ENCODE peak calls at places on chromosomes 6 and 20, in four cellular contexts. One of them, this sample, is unnamed.
A peak's percentile ranks its signal among the peaks of the same experiment; 100 is the strongest.

GRCh38 chr6:117389227-117390057 is 36.3 kb downstream of the ROS1 start:
- DNase-seq in H9: no peak
- DNase-seq in trophoblast cell: peak; percentile 90
- DNase-seq in H1: no peak
- DNase-seq in this sample: no peak

GRCh38 chr6:144722214-144722737 is 437.1 kb downstream of the UTRN start:
- DNase-seq in H9: no peak
- DNase-seq in trophoblast cell: no peak
- DNase-seq in H1: no peak
- DNase-seq in this sample: peak; percentile 12

GRCh38 chr6:152636675-152637421 is at the start of gene SYNE1:
- DNase-seq in H9: peak; percentile 54
- DNase-seq in trophoblast cell: peak; percentile 40
- DNase-seq in H1: no peak
- DNase-seq in this sample: peak; percentile 16

GRCh38 chr6:12150812-12151432 is 138.8 kb downstream of the HIVEP1 start:
- DNase-seq in H9: peak; percentile 63
- DNase-seq in trophoblast cell: peak; percentile 57
- DNase-seq in H1: no peak
- DNase-seq in this sample: no peak

GRCh38 chr6:32073613-32074012 is 35.4 kb downstream of the CYP21A2 start:
- DNase-seq in H9: no peak
- DNase-seq in trophoblast cell: no peak
- DNase-seq in H1: no peak
- DNase-seq in this sample: no peak

GRCh38 chr6:130215526-130215925 is 7.2 kb downstream of the SAMD3 start:
- DNase-seq in H9: peak; percentile 36
- DNase-seq in trophoblast cell: no peak
- DNase-seq in H1: no peak
- DNase-seq in this sample: no peak

GRCh38 chr6:144284753-144285547 is at the start of gene UTRN:
- DNase-seq in H9: peak; percentile 88
- DNase-seq in trophoblast cell: peak; percentile 74
- DNase-seq in H1: no peak
- DNase-seq in this sample: peak; percentile 79

GRCh38 chr6:165231581-165232276 is 77.7 kb downstream of the C6orf118 start:
- DNase-seq in H9: no peak
- DNase-seq in trophoblast cell: peak; percentile 48
- DNase-seq in H1: no peak
- DNase-seq in this sample: no peak

GRCh38 chr20:13718161-13718560 is 66.6 kb downstream of the ESF1 start:
- DNase-seq in H9: no peak
- DNase-seq in trophoblast cell: no peak
- DNase-seq in H1: no peak
- DNase-seq in this sample: no peak

GRCh38 chr6:111573118-111573883 is 32.4 kb downstream of the TRAF3IP2 start:
- DNase-seq in H9: no peak
- DNase-seq in trophoblast cell: no peak
- DNase-seq in H1: no peak
- DNase-seq in this sample: peak; percentile 80

GRCh38 chr6:170288091-170288631 is 2.7 kb downstream of the DLL1 start:
- DNase-seq in H9: no peak
- DNase-seq in trophoblast cell: no peak
- DNase-seq in H1: no peak
- DNase-seq in this sample: no peak

GRCh38 chr6:166998256-166999144 is 697 bp upstream of the CEP43 start:
- DNase-seq in H9: peak; percentile 46
- DNase-seq in trophoblast cell: peak; percentile 5
- DNase-seq in H1: no peak
- DNase-seq in this sample: no peak

GRCh38 chr6:6905961-6906518 is 201.7 kb upstream of the RREB1 start:
- DNase-seq in H9: no peak
- DNase-seq in trophoblast cell: peak; percentile 66
- DNase-seq in H1: no peak
- DNase-seq in this sample: no peak

GRCh38 chr6:166958926-166959861 is 2.8 kb upstream of the RNASET2 start:
- DNase-seq in H9: no peak
- DNase-seq in trophoblast cell: no peak
- DNase-seq in H1: no peak
- DNase-seq in this sample: no peak

GRCh38 chr6:52994789-52995078 is 350 bp downstream of the GSTA4 start:
- DNase-seq in H9: no peak
- DNase-seq in trophoblast cell: no peak
- DNase-seq in H1: no peak
- DNase-seq in this sample: peak; percentile 8

GRCh38 chr6:6002809-6003333 is 3.9 kb downstream of the NRN1 start:
- DNase-seq in H9: no peak
- DNase-seq in trophoblast cell: no peak
- DNase-seq in H1: no peak
- DNase-seq in this sample: no peak

GRCh38 chr6:12480379-12480778 is 190.2 kb downstream of the EDN1 start:
- DNase-seq in H9: no peak
- DNase-seq in trophoblast cell: no peak
- DNase-seq in H1: no peak
- DNase-seq in this sample: no peak

GRCh38 chr6:27358786-27359185 is 29.8 kb upstream of the ZNF391 start:
- DNase-seq in H9: no peak
- DNase-seq in trophoblast cell: peak; percentile 89
- DNase-seq in H1: no peak
- DNase-seq in this sample: no peak

GRCh38 chr6:27359231-27359630 is 29.3 kb upstream of the ZNF391 start:
- DNase-seq in H9: no peak
- DNase-seq in trophoblast cell: peak; percentile 97
- DNase-seq in H1: no peak
- DNase-seq in this sample: no peak
- H3K9me3 ChIP-seq in H9: peaks cover 27% of the 10 kb centered on the region
- H3K9me3 ChIP-seq in trophoblast cell: no peaks in the 10 kb centered on the region
- H3K9me3 ChIP-seq in H1: peaks cover 34% of the 10 kb centered on the region
- H3K9me3 ChIP-seq in this sample: no peaks in the 10 kb centered on the region

GRCh38 chr6:164078551-164079274 is 664.2 kb downstream of the QKI start:
- DNase-seq in H9: no peak
- DNase-seq in trophoblast cell: no peak
- DNase-seq in H1: no peak
- DNase-seq in this sample: no peak

GRCh38 chr6:164085086-164085485 is 670.6 kb downstream of the QKI start:
- DNase-seq in H9: no peak
- DNase-seq in trophoblast cell: no peak
- DNase-seq in H1: no peak
- DNase-seq in this sample: no peak

GRCh38 chr6:164079275-164079600 is 664.7 kb downstream of the QKI start:
- DNase-seq in H9: no peak
- DNase-seq in trophoblast cell: no peak
- DNase-seq in H1: no peak
- DNase-seq in this sample: no peak
- H3K4ac ChIP-seq in H9: no peak overlapping the region
- H3K4ac ChIP-seq in trophoblast cell: no peak overlapping the region
- H3K4ac ChIP-seq in H1: no peak overlapping the region
- H3K4ac ChIP-seq in this sample: no peak overlapping the region

GRCh38 chr20:62985089-62985778 is 21.5 kb downstream of the BHLHE23 start:
- DNase-seq in H9: no peak
- DNase-seq in trophoblast cell: no peak
- DNase-seq in H1: no peak
- DNase-seq in this sample: no peak
- H3K9me3 ChIP-seq in H9: no peaks in the 10 kb centered on the region
- H3K9me3 ChIP-seq in trophoblast cell: peaks cover 2% of the 10 kb centered on the region
- H3K9me3 ChIP-seq in H1: no peaks in the 10 kb centered on the region
- H3K9me3 ChIP-seq in this sample: no peaks in the 10 kb centered on the region

GRCh38 chr20:31740208-31740607 is 1.1 kb downstream of the TPX2 start:
- DNase-seq in H9: no peak
- DNase-seq in trophoblast cell: no peak
- DNase-seq in H1: no peak
- DNase-seq in this sample: peak; percentile 80

GRCh38 chr20:31738729-31739549 is at the start of gene TPX2:
- DNase-seq in H9: peak; percentile 98
- DNase-seq in trophoblast cell: peak; percentile 99
- DNase-seq in H1: peak; percentile 90
- DNase-seq in this sample: peak; percentile 96

GRCh38 chr20:31740656-31741323 is 1.7 kb downstream of the TPX2 start:
- DNase-seq in H9: no peak
- DNase-seq in trophoblast cell: no peak
- DNase-seq in H1: no peak
- DNase-seq in this sample: no peak

GRCh38 chr20:31739550-31739863 is 417 bp downstream of the TPX2 start:
- DNase-seq in H9: no peak
- DNase-seq in trophoblast cell: no peak
- DNase-seq in H1: no peak
- DNase-seq in this sample: no peak
- H3K4ac ChIP-seq in H9: no peak overlapping the region
- H3K4ac ChIP-seq in trophoblast cell: peak overlapping the region; percentile 84
- H3K4ac ChIP-seq in H1: peak overlapping the region; percentile 73
- H3K4ac ChIP-seq in this sample: peak overlapping the region; percentile 42

DNA sequence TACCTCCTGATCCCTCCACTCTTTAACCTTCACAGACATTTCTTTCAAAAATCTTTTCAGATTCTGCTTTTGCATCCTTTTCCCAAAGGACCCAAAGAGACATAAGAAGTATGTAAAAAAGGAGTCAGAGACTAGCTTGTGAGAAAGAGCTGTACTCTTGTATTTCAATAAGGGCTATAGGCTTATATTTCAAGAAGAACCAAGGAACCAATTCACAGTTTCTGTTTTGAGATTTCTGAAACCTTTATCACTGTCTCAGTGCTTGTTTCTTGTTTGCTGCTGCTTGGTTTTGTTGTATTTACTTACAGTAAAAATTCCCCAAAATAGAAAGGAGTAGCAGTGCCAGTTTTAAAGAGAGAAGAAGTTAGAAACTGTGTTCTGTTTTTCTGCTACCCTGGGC is 461.6 kb upstream of the ID4 start:
- DNase-seq in H9: no peak
- DNase-seq in trophoblast cell: no peak
- DNase-seq in H1: no peak
- DNase-seq in this sample: no peak
- H3K9me3 ChIP-seq in H9: no peaks in the 10 kb centered on the region
- H3K9me3 ChIP-seq in trophoblast cell: no peaks in the 10 kb centered on the region
- H3K9me3 ChIP-seq in H1: no peaks in the 10 kb centered on the region
- H3K9me3 ChIP-seq in this sample: peaks cover 13% of the 10 kb centered on the region

DNA sequence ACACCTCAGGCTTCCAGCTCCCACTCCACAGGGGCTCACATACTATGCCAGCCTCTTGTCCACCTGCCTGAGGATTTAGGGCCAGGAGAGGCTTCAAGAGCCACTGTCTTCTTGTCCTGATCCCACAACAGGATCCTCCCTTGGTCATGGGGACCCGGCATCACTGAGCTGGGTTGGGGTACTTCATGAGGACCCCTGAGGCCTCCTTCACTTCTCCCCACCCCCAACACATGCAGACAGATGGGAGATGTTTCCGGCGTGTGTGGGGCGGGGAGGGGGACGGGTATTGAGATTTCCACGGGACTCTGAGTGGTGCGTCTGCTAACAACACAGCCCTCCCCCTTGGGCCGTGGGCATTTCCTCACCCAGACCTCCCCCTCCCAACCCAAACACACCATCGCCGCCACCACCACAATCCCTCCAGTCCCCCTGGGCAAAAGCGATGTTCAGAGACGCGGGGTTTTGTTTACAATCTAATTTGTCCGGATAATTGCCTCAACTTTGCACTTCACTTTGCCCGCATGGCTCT is 943 bp upstream of the FOXP4 start:
- DNase-seq in H9: no peak
- DNase-seq in trophoblast cell: no peak
- DNase-seq in H1: no peak
- DNase-seq in this sample: no peak
- H3K4ac ChIP-seq in H9: no peak overlapping the region
- H3K4ac ChIP-seq in trophoblast cell: no peak overlapping the region
- H3K4ac ChIP-seq in H1: peak overlapping the region; percentile 27
- H3K4ac ChIP-seq in this sample: peak overlapping the region; percentile 10

DNA sequence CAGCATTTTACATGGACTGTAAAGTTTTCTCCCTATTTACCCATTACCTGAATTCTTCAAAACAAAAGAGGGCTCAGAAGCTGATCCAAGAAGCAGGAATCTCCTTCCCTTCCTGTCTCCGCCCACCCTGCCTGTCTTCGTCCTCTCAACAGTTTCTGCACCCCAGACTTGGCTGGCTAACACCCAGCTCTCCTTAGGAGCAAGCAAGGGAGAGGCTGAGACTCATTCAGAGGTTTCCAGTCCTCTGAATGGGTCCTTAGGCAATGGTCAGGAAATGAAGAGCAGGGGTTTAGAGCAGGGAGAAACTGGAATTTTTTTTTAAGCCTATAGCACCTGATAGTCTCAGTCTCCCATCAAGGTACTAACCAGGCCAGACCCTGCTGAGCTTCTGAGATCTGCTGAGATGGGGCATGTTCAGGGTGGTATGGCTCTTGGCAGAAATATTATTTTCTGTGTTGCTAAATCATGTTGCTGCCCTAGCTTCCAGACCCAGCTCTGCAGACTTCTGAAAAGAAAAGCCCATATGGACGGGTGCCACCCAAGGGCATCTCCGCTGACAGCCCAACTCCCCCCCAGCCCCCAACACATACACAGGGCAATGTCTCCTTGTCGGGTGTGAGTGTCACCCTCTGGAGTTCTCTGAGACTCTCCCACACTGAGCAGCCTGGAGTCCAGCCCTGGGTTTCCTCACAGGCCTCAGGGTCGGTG is 74.6 kb upstream of the CD93 start:
- DNase-seq in H9: peak; percentile 38
- DNase-seq in trophoblast cell: no peak
- DNase-seq in H1: no peak
- DNase-seq in this sample: no peak
- H3K9me3 ChIP-seq in H9: no peaks in the 10 kb centered on the region
- H3K9me3 ChIP-seq in trophoblast cell: no peaks in the 10 kb centered on the region
- H3K9me3 ChIP-seq in H1: no peaks in the 10 kb centered on the region
- H3K9me3 ChIP-seq in this sample: no peaks in the 10 kb centered on the region

GRCh38 chr6:137365648-137366047 is 128.5 kb downstream of the OLIG3 start:
- DNase-seq in H9: no peak
- DNase-seq in trophoblast cell: no peak
- DNase-seq in H1: no peak
- DNase-seq in this sample: no peak
- H3K4ac ChIP-seq in H9: no peak overlapping the region
- H3K4ac ChIP-seq in trophoblast cell: no peak overlapping the region
- H3K4ac ChIP-seq in H1: no peak overlapping the region
- H3K4ac ChIP-seq in this sample: no peak overlapping the region